ENCODE peak calls at places on chromosomes 13 and 19, in nine cellular contexts. F, K, S, H, N, U, C, R and G are unnamed samples.
A peak's percentile ranks its signal among the peaks of the same experiment; 100 is the strongest.

GRCh38 chr19:7328647-7329046 is 20.1 kb upstream of the ARHGEF18 start:
- DNase-seq in C (no peak), R (no peak), U (no peak), H (no peak), N (no peak), F (no peak), K (no peak), S (no peak), G (no peak)

GRCh38 chr13:32262165-32262564 is 53.0 kb downstream of the ZAR1L start:
- DNase-seq in S (no peak), K (no peak), H (no peak), U (no peak), C (no peak), N (no peak), R (no peak), F (no peak), G (no peak)

GRCh38 chr19:47039239-47039874 is 9.1 kb downstream of the TMEM160 start:
- DNase-seq in U (no peak), N (no peak), K (no peak), F (no peak), C (no peak), H (no peak), S (no peak), R (no peak), G (no peak)

GRCh38 chr19:13621413-13621812 is 115.1 kb upstream of the CACNA1A start:
- DNase-seq in F (no peak), R (no peak), H (no peak), U (peak; percentile 62), S (peak; percentile 67), N (peak; percentile 65), K (peak; percentile 69), C (peak; percentile 12), G (peak; percentile 59)

GRCh38 chr19:47702671-47703070 is 10.6 kb upstream of the EHD2 start:
- DNase-seq in U (no peak), K (no peak), R (no peak), S (no peak), H (no peak), C (no peak), N (no peak), F (no peak), G (no peak)

GRCh38 chr13:52161193-52161646 is 1.8 kb upstream of the NEK3 start:
- DNase-seq in C (no peak), H (no peak), S (no peak), K (no peak), N (no peak), F (no peak), R (no peak), U (no peak), G (no peak)

GRCh38 chr13:107203146-107203847 is 635.4 kb upstream of the ARGLU1 start:
- DNase-seq in C (no peak), U (no peak), R (peak; percentile 13), F (no peak), H (no peak), S (peak; percentile 82), K (no peak), N (peak; percentile 51), G (no peak)

GRCh38 chr19:23512151-23512925 is 117.1 kb upstream of the ZNF91 start:
- DNase-seq in S (no peak), F (no peak), K (no peak), C (no peak), U (no peak), N (no peak), H (no peak), R (no peak), G (no peak)

GRCh38 chr19:2371656-2372055 is 11.6 kb downstream of the TMPRSS9 start:
- DNase-seq in C (no peak), H (no peak), U (no peak), N (no peak), K (no peak), R (no peak), S (no peak), F (no peak), G (no peak)

GRCh38 chr13:34617684-34618083 is 324.4 kb upstream of the NBEA start:
- DNase-seq in H (no peak), U (no peak), R (no peak), F (no peak), K (no peak), S (no peak), C (no peak), N (no peak), G (no peak)

GRCh38 chr13:92901739-92902138 is 324.9 kb upstream of the GPC6 start:
- DNase-seq in U (no peak), S (no peak), K (no peak), F (no peak), C (no peak), R (no peak), N (peak; percentile 14), H (no peak), G (no peak)

GRCh38 chr13:107906131-107906530 is 309.2 kb downstream of the LIG4 start:
- DNase-seq in N (no peak), K (no peak), R (no peak), S (no peak), C (no peak), F (no peak), H (no peak), U (no peak), G (no peak)

GRCh38 chr19:384801-385169 is 24.2 kb downstream of the C2CD4C start:
- DNase-seq in N (no peak), R (no peak), H (no peak), C (no peak), S (no peak), K (no peak), U (no peak), F (no peak), G (no peak)

GRCh38 chr13:44719857-44720671 is 143.9 kb upstream of the TSC22D1 start:
- DNase-seq in S (no peak), N (no peak), U (no peak), F (no peak), C (no peak), R (no peak), K (peak; percentile 75), H (no peak), G (no peak)

GRCh38 chr19:38516802-38517201 is 83.3 kb downstream of the RYR1 start:
- DNase-seq in F (no peak), U (no peak), C (no peak), S (no peak), H (no peak), K (no peak), R (no peak), N (no peak), G (no peak)

GRCh38 chr19:1082165-1082927 is 12.8 kb downstream of the POLR2E start:
- DNase-seq in F (peak; percentile 83), N (peak; percentile 98), K (no peak), R (peak; percentile 91), H (peak; percentile 54), U (peak; percentile 75), C (no peak), S (peak; percentile 98), G (no peak)

GRCh38 chr19:36182612-36183454 is 30.6 kb upstream of the COX7A1 start:
- DNase-seq in R (no peak), S (peak; percentile 84), K (peak; percentile 93), U (no peak), H (no peak), N (no peak), C (no peak), F (no peak), G (no peak)

GRCh38 chr13:94387047-94387446 is 92.4 kb downstream of the DCT start:
- DNase-seq in R (no peak), K (no peak), N (no peak), C (no peak), S (peak; percentile 24), F (no peak), U (no peak), H (no peak), G (no peak)

GRCh38 chr13:58488251-58488650 is 856.7 kb downstream of the PCDH17 start:
- DNase-seq in S (no peak), F (no peak), N (no peak), C (no peak), H (no peak), U (no peak), R (no peak), K (no peak), G (no peak)

GRCh38 chr13:107258599-107259187 is 690.8 kb upstream of the ARGLU1 start:
- DNase-seq in N (no peak), S (no peak), R (no peak), F (no peak), K (peak; percentile 20), H (no peak), U (no peak), C (no peak), G (no peak)

GRCh38 chr13:94198666-94199065 is 280.8 kb downstream of the DCT start:
- DNase-seq in S (no peak), R (peak; percentile 15), H (no peak), C (no peak), F (no peak), U (no peak), K (no peak), N (peak; percentile 87), G (no peak)

GRCh38 chr13:111503905-111504695 is 183.7 kb downstream of the TEX29 start:
- DNase-seq in F (no peak), H (no peak), R (no peak), S (no peak), N (no peak), K (no peak), C (no peak), U (no peak), G (peak; percentile 84)

GRCh38 chr19:4811328-4812131 is 20.0 kb downstream of the TICAM1 start:
- DNase-seq in U (peak; percentile 96), R (peak; percentile 12), C (peak; percentile 97), S (peak; percentile 75), F (peak; percentile 81), H (peak; percentile 13), K (no peak), N (peak; percentile 63), G (peak; percentile 86)

GRCh38 chr19:49832556-49832955 is 14.5 kb downstream of the MED25 start:
- DNase-seq in K (no peak), C (no peak), S (no peak), U (no peak), R (no peak), H (no peak), F (no peak), N (no peak), G (no peak)

GRCh38 chr19:4768934-4769777 is 22.4 kb upstream of the FEM1A start:
- DNase-seq in H (peak; percentile 90), K (peak; percentile 63), F (peak; percentile 71), R (peak; percentile 96), C (peak; percentile 76), N (peak; percentile 99), U (peak; percentile 81), S (peak; percentile 98), G (peak; percentile 66)

GRCh38 chr19:38709671-38710415 is 34.4 kb downstream of the CAPN12 start:
- DNase-seq in S (no peak), N (no peak), H (no peak), U (no peak), C (no peak), R (no peak), K (no peak), F (no peak), G (no peak)

GRCh38 chr19:47414469-47414868 is 4.9 kb downstream of the MEIS3 start:
- DNase-seq in R (peak; percentile 53), K (no peak), H (peak; percentile 11), S (peak; percentile 74), N (peak; percentile 58), U (no peak), F (no peak), C (no peak), G (peak; percentile 94)

GRCh38 chr13:100389617-100390016 is 199.0 kb downstream of the GGACT start:
- DNase-seq in K (no peak), N (peak; percentile 81), F (no peak), C (no peak), H (no peak), R (no peak), S (no peak), U (no peak), G (no peak)

GRCh38 chr19:39265321-39265916 is 2.8 kb upstream of the IFNL2 start:
- DNase-seq in U (no peak), S (peak; percentile 73), R (no peak), C (no peak), K (no peak), H (peak; percentile 6), N (peak; percentile 36), F (no peak), G (no peak)

GRCh38 chr19:45254044-45254531 is 3.0 kb downstream of the MARK4 start:
- DNase-seq in F (no peak), N (no peak), U (no peak), H (no peak), R (no peak), S (peak; percentile 52), K (no peak), C (no peak), G (no peak)

GRCh38 chr13:43544011-43544410 is 242.8 kb downstream of the ENOX1 start:
- DNase-seq in U (no peak), C (no peak), H (no peak), K (no peak), S (no peak), F (no peak), N (no peak), R (no peak), G (no peak)